ENCODE peak calls at places on chromosomes 11 and 22, in four cellular contexts. One of them, this sample, is unnamed.

GRCh38 chr11:620201-620600 is 4.5 kb upstream of the IRF7 start:
- DNase-seq in esophagus squamous epithelium: no peak
- DNase-seq in epithelial cell of esophagus: no peak
- DNase-seq in K562: no peak
- DNase-seq in this sample: no peak

GRCh38 chr11:93031386-93031785 is 61.9 kb downstream of the MTNR1B start:
- DNase-seq in K562: no peak
- DNase-seq in epithelial cell of esophagus: peak
- DNase-seq in esophagus squamous epithelium: no peak
- DNase-seq in this sample: no peak

GRCh38 chr11:75302346-75302745 is 49.1 kb downstream of the ARRB1 start:
- DNase-seq in epithelial cell of esophagus: no peak
- DNase-seq in esophagus squamous epithelium: no peak
- DNase-seq in K562: no peak
- DNase-seq in this sample: no peak

GRCh38 chr22:25643232-25644000 is 78.9 kb downstream of the GRK3 start:
- DNase-seq in esophagus squamous epithelium: no peak
- DNase-seq in epithelial cell of esophagus: no peak
- DNase-seq in K562: no peak
- DNase-seq in this sample: peak

GRCh38 chr11:36638586-36638985 is 40.5 kb upstream of the RAG2 start:
- DNase-seq in K562: no peak
- DNase-seq in epithelial cell of esophagus: no peak
- DNase-seq in esophagus squamous epithelium: no peak
- DNase-seq in this sample: no peak

GRCh38 chr22:36930041-36930935 is 16.9 kb downstream of the CSF2RB start:
- DNase-seq in esophagus squamous epithelium: no peak
- DNase-seq in K562: no peak
- DNase-seq in epithelial cell of esophagus: no peak
- DNase-seq in this sample: peak

GRCh38 chr22:50691521-50691920 is 18.9 kb downstream of the SHANK3 start:
- DNase-seq in epithelial cell of esophagus: peak
- DNase-seq in esophagus squamous epithelium: no peak
- DNase-seq in K562: peak
- DNase-seq in this sample: peak

GRCh38 chr11:43282607-43283440 is 29.0 kb upstream of the API5 start:
- DNase-seq in esophagus squamous epithelium: no peak
- DNase-seq in K562: peak
- DNase-seq in epithelial cell of esophagus: peak
- DNase-seq in this sample: peak

GRCh38 chr11:32118025-32118974 is 27.4 kb downstream of the RCN1 start:
- DNase-seq in K562: no peak
- DNase-seq in epithelial cell of esophagus: peak
- DNase-seq in esophagus squamous epithelium: no peak
- DNase-seq in this sample: no peak

GRCh38 chr11:727859-728748 is 19.2 kb upstream of the TALDO1 start:
- DNase-seq in esophagus squamous epithelium: no peak
- DNase-seq in epithelial cell of esophagus: peak
- DNase-seq in K562: peak
- DNase-seq in this sample: peak

GRCh38 chr11:102293873-102294601 is 23.2 kb upstream of the BIRC3 start:
- DNase-seq in esophagus squamous epithelium: no peak
- DNase-seq in epithelial cell of esophagus: peak
- DNase-seq in K562: no peak
- DNase-seq in this sample: peak

DNA sequence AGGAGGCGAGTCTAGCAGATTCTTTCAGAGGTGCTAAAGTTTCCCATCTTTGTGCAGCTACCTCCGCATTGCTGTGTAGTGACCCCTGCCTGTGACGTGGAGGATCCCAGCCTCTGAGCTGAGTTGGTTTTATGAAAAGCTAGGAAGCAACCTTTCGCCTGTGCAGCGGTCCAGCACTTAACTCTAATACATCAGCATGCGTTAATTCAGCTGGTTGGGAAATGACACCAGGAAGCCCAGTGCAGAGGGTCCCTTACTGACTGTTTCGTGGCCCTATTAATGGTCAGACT is 8.9 kb upstream of the SAMM50 start:
- DNase-seq in epithelial cell of esophagus: no peak
- DNase-seq in esophagus squamous epithelium: no peak
- DNase-seq in K562: peak
- DNase-seq in this sample: no peak
- TF ChIP-seq CTCF in epithelial cell of esophagus: no peak
- TF ChIP-seq CTCF in esophagus squamous epithelium: no peak
- TF ChIP-seq CTCF in K562: no peak
- TF ChIP-seq CTCF in this sample: no peak

GRCh38 chr11:76790251-76790650 is 7.1 kb downstream of the TSKU start:
- DNase-seq in K562: no peak
- DNase-seq in epithelial cell of esophagus: no peak
- DNase-seq in esophagus squamous epithelium: no peak
- DNase-seq in this sample: no peak
- H3K4me3 ChIP-seq in K562: no peak
- H3K4me3 ChIP-seq in epithelial cell of esophagus: no peak
- H3K4me3 ChIP-seq in esophagus squamous epithelium: no peak
- H3K4me3 ChIP-seq in this sample: no peak

DNA sequence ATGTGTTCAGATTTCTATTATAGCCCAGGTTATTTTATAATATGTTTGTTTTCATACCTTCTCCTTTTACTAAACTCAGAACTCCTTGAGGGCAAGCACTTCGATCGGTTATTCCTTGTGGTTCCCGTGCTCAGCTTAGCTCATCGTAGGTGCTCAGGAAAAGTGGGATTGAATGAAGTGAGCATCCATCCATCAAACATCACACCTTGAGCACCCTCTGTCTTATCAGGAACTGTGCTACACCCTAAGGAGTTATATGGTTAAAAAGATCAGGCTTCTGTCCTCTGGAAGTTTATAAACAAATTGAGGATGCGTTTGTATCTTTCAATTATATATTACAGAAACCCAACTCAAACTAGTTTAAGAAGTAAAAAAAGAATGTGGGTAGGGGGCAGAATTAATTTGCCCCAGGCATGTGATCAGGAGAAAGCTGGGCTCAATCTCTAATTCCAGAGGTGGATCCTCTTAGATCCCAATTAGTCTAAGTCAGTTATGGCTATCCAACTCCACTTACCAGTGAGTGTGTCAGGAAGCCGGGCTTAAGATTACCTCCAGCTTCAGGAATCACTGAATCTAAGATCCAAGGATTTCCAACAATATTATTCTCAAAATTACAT is 59.9 kb upstream of the RRAS2 start:
- DNase-seq in K562: peak
- DNase-seq in esophagus squamous epithelium: no peak
- DNase-seq in epithelial cell of esophagus: peak
- DNase-seq in this sample: peak
- TF ChIP-seq CTCF in K562: peak
- TF ChIP-seq CTCF in esophagus squamous epithelium: peak
- TF ChIP-seq CTCF in epithelial cell of esophagus: peak
- TF ChIP-seq CTCF in this sample: peak

DNA sequence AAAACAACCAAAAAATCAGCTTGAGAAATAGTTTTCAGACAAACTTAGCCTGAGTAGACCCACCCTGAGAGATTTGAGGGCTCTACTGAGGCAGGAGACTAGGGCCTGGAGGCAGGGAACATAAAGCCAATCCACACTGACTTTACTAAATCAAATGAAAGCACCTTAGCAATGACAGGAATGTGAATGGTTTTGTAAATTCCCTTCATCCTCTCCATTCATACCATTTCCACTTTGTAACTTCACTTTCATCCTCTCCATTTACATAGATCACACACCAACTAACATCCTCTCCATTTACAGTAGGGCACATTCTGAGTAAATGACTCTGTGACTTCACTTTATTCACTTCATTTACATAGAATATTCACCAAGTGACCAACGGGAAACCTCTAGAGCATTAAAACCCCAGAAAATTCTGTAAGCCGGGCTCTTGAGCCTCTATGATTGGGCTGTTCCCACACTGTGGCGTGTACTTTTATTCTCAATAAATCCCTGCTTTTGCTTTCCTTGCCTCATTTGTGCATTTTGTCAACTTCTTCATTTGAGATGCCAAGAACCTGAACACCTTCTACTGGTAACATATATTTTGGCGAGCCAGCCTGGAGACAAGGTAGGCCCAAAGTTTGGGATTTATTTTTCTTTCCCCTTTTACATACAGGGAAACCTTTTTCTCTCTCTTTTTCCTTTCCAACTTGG is 82.9 kb downstream of the PIWIL4 start:
- DNase-seq in K562: no peak
- DNase-seq in esophagus squamous epithelium: no peak
- DNase-seq in epithelial cell of esophagus: no peak
- DNase-seq in this sample: no peak
- H3K4me3 ChIP-seq in K562: no peak
- H3K4me3 ChIP-seq in esophagus squamous epithelium: no peak
- H3K4me3 ChIP-seq in epithelial cell of esophagus: no peak
- H3K4me3 ChIP-seq in this sample: no peak

DNA sequence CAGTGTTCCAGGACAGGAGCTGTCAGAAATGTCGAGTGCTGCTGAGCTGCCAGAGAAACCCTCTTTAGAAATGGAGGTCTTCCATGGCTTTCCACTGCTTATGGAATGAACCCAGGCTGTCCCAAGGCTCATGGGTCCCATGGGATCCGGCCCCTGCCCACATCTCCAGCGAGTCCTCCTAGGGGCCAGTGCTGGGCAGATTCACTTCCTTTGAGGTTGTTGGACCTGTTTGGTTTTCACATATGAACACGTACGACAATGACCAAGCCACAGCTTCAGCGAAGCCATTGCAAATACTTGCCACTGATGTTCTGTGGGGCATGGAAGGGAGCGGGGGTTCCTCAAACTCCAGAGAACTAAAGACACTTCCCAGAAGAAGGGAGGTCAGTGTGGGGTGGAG is 483.3 kb downstream of the TBC1D22A start:
- DNase-seq in epithelial cell of esophagus: no peak
- DNase-seq in K562: no peak
- DNase-seq in esophagus squamous epithelium: no peak
- DNase-seq in this sample: no peak
- TF ChIP-seq CTCF in epithelial cell of esophagus: no peak
- TF ChIP-seq CTCF in K562: no peak
- TF ChIP-seq CTCF in esophagus squamous epithelium: no peak
- TF ChIP-seq CTCF in this sample: no peak

DNA sequence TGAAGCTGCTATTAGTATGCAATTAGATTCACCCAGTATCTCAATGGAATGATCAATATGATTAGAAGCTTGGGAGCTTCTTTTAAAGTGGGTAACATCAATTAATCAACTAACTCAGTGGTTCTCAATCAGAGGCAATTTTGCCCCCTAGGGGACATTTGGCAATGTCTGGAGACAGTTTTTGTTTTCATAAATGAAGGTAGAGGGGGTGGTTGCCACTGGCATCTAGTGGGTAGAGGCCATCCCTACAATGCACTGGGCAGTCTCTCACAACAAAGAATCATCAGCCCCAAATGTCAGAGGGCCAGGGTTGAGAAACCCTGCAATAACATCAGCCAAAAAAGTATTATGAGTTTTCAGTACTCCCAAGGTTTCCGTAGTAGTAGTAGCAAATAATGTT is 5.9 kb upstream of the AMOTL1 start:
- DNase-seq in esophagus squamous epithelium: no peak
- DNase-seq in K562: no peak
- DNase-seq in epithelial cell of esophagus: no peak
- DNase-seq in this sample: peak
- H3K4me3 ChIP-seq in esophagus squamous epithelium: no peak
- H3K4me3 ChIP-seq in K562: no peak
- H3K4me3 ChIP-seq in epithelial cell of esophagus: no peak
- H3K4me3 ChIP-seq in this sample: no peak